ENCODE peak calls at places on chromosome 1, in five cellular contexts. D, W, T, L and S are unnamed samples.

GRCh38 chr1:226410958-226411357 is 3.1 kb upstream of the PARP1 start:
- DNase-seq in D (no peak), W (no peak), T (no peak), L (no peak), S (no peak)

GRCh38 chr1:22117851-22118250 is 25.0 kb downstream of the WNT4 start:
- DNase-seq in D (no peak), W (no peak), T (no peak), L (peak), S (no peak)

GRCh38 chr1:158002022-158002629 is 8.7 kb downstream of the KIRREL1 start:
- DNase-seq in D (no peak), W (peak), T (no peak), L (no peak), S (no peak)

GRCh38 chr1:28718166-28718565 is 18.6 kb upstream of the YTHDF2 start:
- DNase-seq in D (no peak), W (no peak), T (no peak), L (no peak), S (no peak)

GRCh38 chr1:172977296-172978027 is 73.3 kb downstream of the TNFSF18 start:
- DNase-seq in D (no peak), W (peak), T (no peak), L (no peak), S (no peak)

GRCh38 chr1:167987174-167987573 is 50.3 kb upstream of the MPC2 start:
- DNase-seq in D (no peak), W (peak), T (no peak), L (no peak), S (no peak)

GRCh38 chr1:6727535-6727934 is 25.9 kb upstream of the DNAJC11 start:
- DNase-seq in D (peak), W (peak), T (peak), L (peak), S (no peak)

GRCh38 chr1:109133815-109134214 is 19.9 kb downstream of the ELAPOR1 start:
- DNase-seq in D (no peak), W (no peak), T (no peak), L (no peak), S (no peak)

GRCh38 chr1:227753999-227754764 is 18.9 kb downstream of the SNAP47 start:
- DNase-seq in D (no peak), W (peak), T (no peak), L (no peak), S (no peak)

GRCh38 chr1:25140073-25140797 is 92.1 kb downstream of the SYF2 start:
- DNase-seq in D (no peak), W (no peak), T (no peak), L (peak), S (no peak)